ENCODE peak calls at places on chromosomes 11 and 22, in six cellular contexts. K is MM.1S, S is PC-3, O is GM23338, U is GM23248, A is PC-9. W is an unnamed sample.

GRCh38 chr22:20434773-20435172 is 2.9 kb downstream of the SCARF2 start:
- DNase-seq in K (no peak), S (no peak), O (no peak), U (no peak), A (no peak), W (no peak)

GRCh38 chr22:27705391-27706080 is 96.0 kb downstream of the MN1 start:
- DNase-seq in K (no peak), S (no peak), O (no peak), U (no peak), A (no peak), W (no peak)

GRCh38 chr11:92211576-92212167 is 12.9 kb upstream of the FAT3 start:
- DNase-seq in K (no peak), S (peak; percentile 45), O (peak; percentile 63), U (peak; percentile 59), A (peak; percentile 18), W (peak; percentile 79)

GRCh38 chr11:96680515-96680914 is 290.7 kb downstream of the JRKL start:
- DNase-seq in K (no peak), S (peak; percentile 49), O (no peak), U (no peak), A (no peak), W (no peak)

GRCh38 chr22:44399906-44400762 is 87.4 kb upstream of the SHISAL1 start:
- DNase-seq in K (no peak), S (no peak), O (no peak), U (no peak), A (no peak), W (no peak)

GRCh38 chr11:2581931-2582435 is 117.8 kb downstream of the KCNQ1OT1 start:
- DNase-seq in K (no peak), S (no peak), O (no peak), U (no peak), A (no peak), W (no peak)

GRCh38 chr22:28231423-28231822 is 312.4 kb upstream of the PITPNB start:
- DNase-seq in K (no peak), S (no peak), O (peak; percentile 68), U (peak; percentile 52), A (no peak), W (peak; percentile 84)

GRCh38 chr11:2293396-2294339 is 8.1 kb downstream of the C11orf21 start:
- DNase-seq in K (no peak), S (no peak), O (peak; percentile 46), U (no peak), A (no peak), W (peak; percentile 6)

GRCh38 chr11:16603245-16603644 is 135.2 kb upstream of the C11orf58 start:
- DNase-seq in K (no peak), S (no peak), O (peak; percentile 23), U (no peak), A (no peak), W (peak; percentile 24)

GRCh38 chr11:20238712-20239111 is 78.4 kb upstream of the DBX1 start:
- DNase-seq in K (no peak), S (no peak), O (no peak), U (no peak), A (no peak), W (no peak)

GRCh38 chr11:13242564-13242963 is 35.0 kb upstream of the BMAL1 start:
- DNase-seq in K (no peak), S (peak; percentile 35), O (no peak), U (peak; percentile 41), A (no peak), W (no peak)

GRCh38 chr11:30758012-30758411 is 171.9 kb upstream of the MPPED2 start:
- DNase-seq in K (no peak), S (no peak), O (no peak), U (peak; percentile 1), A (no peak), W (no peak)

GRCh38 chr22:26404851-26405357 is 24.2 kb upstream of the ASPHD2 start:
- DNase-seq in K (no peak), S (no peak), O (no peak), U (peak; percentile 18), A (no peak), W (peak; percentile 33)

GRCh38 chr11:47154738-47155570 is 21.7 kb downstream of the ARFGAP2 start:
- DNase-seq in K (no peak), S (no peak), O (no peak), U (no peak), A (no peak), W (no peak)

GRCh38 chr11:60710482-60710881 is 11.1 kb downstream of the MS4A8 start:
- DNase-seq in K (no peak), S (peak; percentile 37), O (peak; percentile 66), U (peak; percentile 11), A (no peak), W (peak; percentile 22)

GRCh38 chr22:46072030-46072881 is 78.1 kb upstream of the PPARA start:
- DNase-seq in K (peak; percentile 41), S (peak; percentile 33), O (peak; percentile 60), U (peak; percentile 92), A (peak; percentile 57), W (peak; percentile 48)

GRCh38 chr22:26918236-26918635 is 260.8 kb downstream of the MIAT start:
- DNase-seq in K (no peak), S (no peak), O (no peak), U (no peak), A (no peak), W (no peak)

GRCh38 chr11:78504708-78505107 is 70.0 kb downstream of the NARS2 start:
- DNase-seq in K (no peak), S (no peak), O (no peak), U (no peak), A (no peak), W (no peak)

GRCh38 chr11:72959998-72960731 is 146.0 kb downstream of the ATG16L2 start:
- DNase-seq in K (no peak), S (no peak), O (no peak), U (no peak), A (no peak), W (no peak)

GRCh38 chr11:129865701-129866100 is 29.7 kb downstream of the NFRKB start:
- DNase-seq in K (no peak), S (no peak), O (no peak), U (no peak), A (no peak), W (no peak)

GRCh38 chr11:108697872-108698473 is 33.1 kb downstream of the DDX10 start:
- DNase-seq in K (peak; percentile 57), S (peak; percentile 79), O (peak; percentile 77), U (peak; percentile 85), A (peak; percentile 32), W (peak; percentile 68)

GRCh38 chr11:83746921-83747585 is 460.9 kb upstream of the CCDC90B start:
- DNase-seq in K (no peak), S (no peak), O (no peak), U (no peak), A (no peak), W (no peak)

DNA sequence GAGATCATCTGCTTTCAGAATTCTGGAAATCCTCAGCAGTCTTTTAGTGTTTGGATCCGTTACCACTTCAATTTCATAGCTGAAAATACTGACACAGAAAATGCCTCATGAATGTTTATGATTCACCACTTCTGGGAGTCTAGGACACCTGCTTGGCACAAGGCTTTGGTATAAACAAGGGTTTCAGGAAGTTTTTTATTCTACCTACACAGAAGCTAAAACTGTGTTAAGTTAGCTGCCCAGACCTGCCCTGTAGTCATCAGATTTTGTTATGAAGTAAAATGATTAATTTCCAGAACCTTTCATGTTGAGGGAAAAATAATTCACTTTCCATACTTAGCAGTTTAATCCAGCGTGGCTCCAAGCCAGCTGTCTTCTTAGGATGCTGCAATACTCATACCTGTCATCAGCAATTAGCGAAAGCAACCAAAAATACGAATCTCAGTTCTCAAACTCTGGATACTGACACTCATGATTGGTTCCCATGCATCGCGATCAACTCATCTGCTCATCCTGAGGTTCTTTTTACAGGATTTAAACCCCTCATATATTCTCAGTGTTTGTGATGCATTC is 458.5 kb upstream of the CCDC90B start:
- DNase-seq in K (no peak), S (no peak), O (no peak), U (no peak), A (no peak), W (no peak)
- TF ChIP-seq EZH2 in K (no peak), S (no peak), O (no peak), U (no peak), A (no peak), W (no peak)

DNA sequence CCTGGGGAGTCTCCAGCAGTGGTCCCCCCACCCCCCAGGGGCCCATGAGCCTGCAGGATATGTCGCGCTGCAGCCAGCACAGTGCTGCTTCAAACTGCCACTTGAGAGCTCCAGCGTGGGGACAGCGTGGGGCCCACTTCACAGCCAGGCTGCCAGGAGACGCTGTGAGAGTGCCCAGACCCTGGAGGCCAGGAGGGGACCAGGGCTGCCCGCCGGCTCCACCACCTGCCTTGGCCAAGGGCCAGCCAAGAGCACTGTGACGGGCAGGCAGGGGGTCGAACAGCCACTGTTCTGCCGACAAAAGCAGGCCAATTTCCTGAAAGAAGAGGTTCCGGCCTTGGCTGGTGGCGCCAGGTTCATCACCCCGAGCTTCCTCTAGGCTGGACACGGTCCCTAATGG is 60.2 kb downstream of the FLRT1 start:
- DNase-seq in K (no peak), S (no peak), O (no peak), U (no peak), A (no peak), W (no peak)
- H4K20me1 ChIP-seq in K (no peaks in the 10 kb centered on the region), S (no peaks in the 10 kb centered on the region), O (peaks cover 6% of the 10 kb centered on the region), U (no peaks in the 10 kb centered on the region), A (peaks cover 33% of the 10 kb centered on the region), W (peaks cover 33% of the 10 kb centered on the region)

GRCh38 chr22:41856484-41856883 is 23.6 kb downstream of the SREBF2 start:
- DNase-seq in K (no peak), S (no peak), O (no peak), U (no peak), A (no peak), W (no peak)
- H3F3A ChIP-seq in K (no peaks in the 10 kb centered on the region), S (no peaks in the 10 kb centered on the region), O (peaks cover 8% of the 10 kb centered on the region), U (peaks cover 38% of the 10 kb centered on the region), A (peaks cover 55% of the 10 kb centered on the region), W (peaks cover 10% of the 10 kb centered on the region)

GRCh38 chr11:120882237-120882636 is 141.7 kb upstream of the TBCEL start:
- DNase-seq in K (no peak), S (no peak), O (no peak), U (no peak), A (no peak), W (no peak)

GRCh38 chr11:120883404-120884135 is 140.3 kb upstream of the TBCEL start:
- DNase-seq in K (no peak), S (peak; percentile 57), O (no peak), U (peak; percentile 94), A (no peak), W (peak; percentile 25)

GRCh38 chr11:120880791-120881190 is 143.1 kb upstream of the TBCEL start:
- DNase-seq in K (no peak), S (no peak), O (no peak), U (peak; percentile 79), A (no peak), W (no peak)

GRCh38 chr11:120881591-120881990 is 142.3 kb upstream of the TBCEL start:
- DNase-seq in K (no peak), S (no peak), O (no peak), U (peak; percentile 45), A (no peak), W (no peak)

DNA sequence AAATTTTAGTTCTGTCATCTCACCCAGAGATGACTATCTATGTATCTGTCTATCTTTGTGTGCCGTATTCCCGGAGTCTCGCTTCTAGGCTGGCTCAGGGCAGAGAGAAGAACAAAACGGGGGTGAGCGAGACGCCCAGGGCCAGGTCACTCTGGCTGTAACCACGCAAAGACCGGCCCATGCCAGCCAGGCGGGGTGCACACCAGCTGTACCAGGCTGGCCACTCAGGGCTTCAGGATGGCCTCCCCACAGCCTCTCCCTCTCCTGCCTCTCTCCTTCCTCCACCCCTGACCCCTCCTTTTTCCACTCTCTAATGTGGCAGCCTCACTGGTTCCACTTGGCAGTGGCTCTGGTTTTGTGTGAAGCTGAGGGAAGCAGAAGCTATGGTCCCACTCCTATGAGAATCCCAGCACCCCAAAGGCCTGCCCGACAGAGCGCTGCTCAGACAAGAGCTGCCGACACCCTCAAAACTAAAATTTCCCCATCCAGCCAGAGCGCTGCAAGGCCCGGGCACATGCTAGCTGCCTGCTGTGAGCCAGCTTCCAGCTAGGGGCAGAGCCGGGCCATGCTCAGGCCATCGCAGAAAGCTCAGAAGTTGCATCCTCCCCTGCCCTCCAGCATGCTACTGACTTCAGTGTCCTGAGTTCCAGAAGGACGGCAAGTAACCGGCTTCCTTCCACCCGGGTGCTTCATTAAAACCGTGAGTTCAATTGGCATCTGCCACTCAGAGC is 139.4 kb upstream of the TBCEL start:
- DNase-seq in K (no peak), S (no peak), O (peak; percentile 26), U (no peak), A (no peak), W (no peak)
- TF ChIP-seq EZH2 in K (no peak), S (no peak), O (no peak), U (no peak), A (no peak), W (no peak)